ENCODE peak calls at places on chromosome 12, in four cellular contexts. P is A549, C is HL-60, S is GM23338. X is an unnamed sample.

GRCh38 chr12:120259418-120260202 is 5.9 kb downstream of the PXN start:
- DNase-seq in P (no peak), C (no peak), S (no peak), X (no peak)

GRCh38 chr12:41190360-41190759 is 2.2 kb downstream of the PDZRN4 start:
- DNase-seq in S (peak), C (no peak), P (peak), X (no peak)

GRCh38 chr12:114500775-114501473 is 95.0 kb upstream of the TBX5 start:
- DNase-seq in S (peak), P (no peak), C (no peak), X (no peak)

GRCh38 chr12:132024758-132025157 is 75.0 kb downstream of the EP400 start:
- DNase-seq in C (peak), S (no peak), P (no peak), X (no peak)

GRCh38 chr12:820336-820735 is 68.0 kb downstream of the WNK1 start:
- DNase-seq in C (no peak), P (no peak), S (no peak), X (no peak)

GRCh38 chr12:118058881-118059644 is 1.9 kb downstream of the WSB2 start:
- DNase-seq in C (no peak), S (no peak), P (no peak), X (no peak)

GRCh38 chr12:116790066-116790465 is 52.0 kb downstream of the RNFT2 start:
- DNase-seq in C (no peak), P (no peak), S (no peak), X (no peak)

GRCh38 chr12:113724703-113725556 is 241.2 kb downstream of the RBM19 start:
- DNase-seq in P (no peak), C (no peak), S (no peak), X (no peak)

GRCh38 chr12:132480620-132481132 is 9.3 kb upstream of the FBRSL1 start:
- DNase-seq in S (no peak), C (no peak), P (no peak), X (no peak)

GRCh38 chr12:39764944-39765560 is 145.4 kb upstream of the ABCD2 start:
- DNase-seq in C (peak), P (peak), S (peak), X (peak)

GRCh38 chr12:19826988-19827550 is 387.8 kb downstream of the AEBP2 start:
- DNase-seq in P (no peak), C (no peak), S (no peak), X (no peak)

GRCh38 chr12:83821967-83822366 is 1090.6 kb downstream of the SLC6A15 start:
- DNase-seq in C (no peak), P (no peak), S (no peak), X (no peak)

GRCh38 chr12:115973066-115973465 is 304.4 kb downstream of the MED13L start:
- DNase-seq in P (no peak), S (no peak), C (no peak), X (no peak)

GRCh38 chr12:77003244-77003643 is 62.1 kb downstream of the E2F7 start:
- DNase-seq in P (no peak), S (no peak), C (no peak), X (no peak)

GRCh38 chr12:121038861-121039654 is at the start of gene OASL:
- DNase-seq in C (no peak), P (peak), S (no peak), X (no peak)

GRCh38 chr12:110266980-110267620 is 13.9 kb upstream of the ATP2A2 start:
- DNase-seq in C (peak), P (no peak), S (no peak), X (no peak)
- H3K4me3 ChIP-seq in C (no peak), P (no peak), S (no peak), X (no peak)

GRCh38 chr12:51773145-51773869 is 75.2 kb downstream of the FIGNL2 start:
- DNase-seq in C (peak), S (no peak), P (no peak), X (no peak)
- TF ChIP-seq REST in C (no peak), S (no peak), P (no peak), X (no peak)

GRCh38 chr12:104303538-104304151 is at the start of gene EID3:
- DNase-seq in C (no peak), S (peak), P (peak), X (no peak)
- H3K4me3 ChIP-seq in C (no peak), S (peak), P (peak), X (peak)

GRCh38 chr12:12356886-12357696 is at the start of gene BORCS5:
- DNase-seq in S (peak), P (peak), C (peak), X (peak)
- TF ChIP-seq REST in S (no peak), P (no peak), C (peak), X (no peak)

GRCh38 chr12:57230381-57231155 is 1.1 kb downstream of the SHMT2 start:
- DNase-seq in S (no peak), P (no peak), C (no peak), X (no peak)
- H3K4me3 ChIP-seq in S (peak), P (peak), C (peak), X (peak)

GRCh38 chr12:50584135-50584534 is 79.3 kb downstream of the DIP2B start:
- DNase-seq in S (no peak), P (no peak), C (no peak), X (no peak)
- TF ChIP-seq REST in S (no peak), P (peak), C (peak), X (no peak)

GRCh38 chr12:11581179-11581755 is 68.2 kb upstream of the ETV6 start:
- DNase-seq in P (peak), C (peak), S (peak), X (peak)
- H3K4me3 ChIP-seq in P (no peak), C (no peak), S (no peak), X (no peak)

DNA sequence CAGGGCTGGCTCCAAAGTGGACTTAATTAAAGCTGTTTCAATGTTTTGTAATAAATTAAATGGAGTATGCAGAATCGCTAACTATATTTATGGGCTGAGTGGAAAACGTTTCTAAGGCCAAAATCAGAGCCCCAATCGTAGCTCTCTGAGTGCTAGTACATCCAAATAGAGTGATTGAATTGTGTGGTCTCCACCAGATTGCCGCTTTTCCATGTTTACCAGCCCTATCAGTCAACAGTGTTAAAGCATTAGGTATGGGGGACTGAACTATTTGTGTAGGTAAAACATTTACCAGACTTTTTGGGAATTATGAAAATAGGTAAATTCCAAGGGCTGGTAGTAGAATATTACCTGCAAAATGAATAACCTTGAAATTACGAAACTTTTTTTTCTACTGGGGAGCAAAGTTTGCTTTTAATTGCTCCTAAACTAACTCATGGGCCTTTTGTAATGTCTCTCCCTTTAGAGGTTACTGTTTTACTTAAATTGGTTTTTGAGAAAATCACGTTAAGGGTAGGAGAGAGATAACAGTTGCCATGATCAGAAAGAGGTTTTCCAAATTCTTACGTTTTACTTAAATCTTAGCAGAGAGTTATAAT is 28.0 kb upstream of the METAP2 start:
- DNase-seq in P (no peak), C (no peak), S (no peak), X (no peak)
- TF ChIP-seq REST in P (no peak), C (no peak), S (no peak), X (no peak)

X was measured in Panc1.